ENCODE peak calls at places on chromosomes 13 and 19, in five cellular contexts. One of them, this sample, is unnamed. For H3K79me2, the result is how much of the 10 kb centered on the place peaks cover.

GRCh38 chr19:48900477-48901452 is 653 bp downstream of the NUCB1 start:
- DNase-seq in mesendoderm: peak
- DNase-seq in OCI-LY7: peak
- DNase-seq in fibroblast of lung: peak
- DNase-seq in PC-3: peak
- DNase-seq in this sample: peak

GRCh38 chr13:36979361-36980040 is 19.6 kb downstream of the ALG5 start:
- DNase-seq in OCI-LY7: no peak
- DNase-seq in mesendoderm: no peak
- DNase-seq in PC-3: no peak
- DNase-seq in fibroblast of lung: peak
- DNase-seq in this sample: no peak

GRCh38 chr19:4328243-4328990 is 10.2 kb downstream of the STAP2 start:
- DNase-seq in OCI-LY7: peak
- DNase-seq in fibroblast of lung: peak
- DNase-seq in PC-3: no peak
- DNase-seq in mesendoderm: peak
- DNase-seq in this sample: no peak

GRCh38 chr13:102968572-102969228 is 97.5 kb downstream of the SLC10A2 start:
- DNase-seq in fibroblast of lung: no peak
- DNase-seq in mesendoderm: no peak
- DNase-seq in OCI-LY7: no peak
- DNase-seq in PC-3: no peak
- DNase-seq in this sample: no peak

GRCh38 chr19:10246511-10246910 is 5.5 kb upstream of the MRPL4 start:
- DNase-seq in fibroblast of lung: no peak
- DNase-seq in PC-3: no peak
- DNase-seq in mesendoderm: no peak
- DNase-seq in OCI-LY7: peak
- DNase-seq in this sample: no peak

GRCh38 chr19:47110521-47111080 is 3.0 kb downstream of the ZC3H4 start:
- DNase-seq in PC-3: peak
- DNase-seq in fibroblast of lung: no peak
- DNase-seq in OCI-LY7: peak
- DNase-seq in mesendoderm: peak
- DNase-seq in this sample: no peak

GRCh38 chr19:9406798-9407352 is 28.5 kb downstream of the ZNF266 start:
- DNase-seq in OCI-LY7: no peak
- DNase-seq in mesendoderm: no peak
- DNase-seq in PC-3: no peak
- DNase-seq in fibroblast of lung: peak
- DNase-seq in this sample: peak

GRCh38 chr13:45121421-45121820 is 1.1 kb downstream of the GTF2F2 start:
- DNase-seq in fibroblast of lung: peak
- DNase-seq in mesendoderm: peak
- DNase-seq in PC-3: peak
- DNase-seq in OCI-LY7: peak
- DNase-seq in this sample: no peak

GRCh38 chr19:4414144-4414799 is 11.8 kb downstream of the CHAF1A start:
- DNase-seq in mesendoderm: no peak
- DNase-seq in OCI-LY7: no peak
- DNase-seq in fibroblast of lung: peak
- DNase-seq in PC-3: peak
- DNase-seq in this sample: no peak

GRCh38 chr19:45999653-46000121 is 4.4 kb downstream of the CCDC61 start:
- DNase-seq in OCI-LY7: no peak
- DNase-seq in PC-3: no peak
- DNase-seq in fibroblast of lung: peak
- DNase-seq in mesendoderm: peak
- DNase-seq in this sample: no peak

GRCh38 chr19:50414850-50415660 is 3.7 kb upstream of the SPIB start:
- DNase-seq in PC-3: peak
- DNase-seq in fibroblast of lung: peak
- DNase-seq in mesendoderm: peak
- DNase-seq in OCI-LY7: peak
- DNase-seq in this sample: peak

GRCh38 chr13:72536668-72537399 is 190.6 kb downstream of the MZT1 start:
- DNase-seq in fibroblast of lung: peak
- DNase-seq in mesendoderm: no peak
- DNase-seq in OCI-LY7: no peak
- DNase-seq in PC-3: no peak
- DNase-seq in this sample: no peak

GRCh38 chr19:11489378-11489777 is 8.5 kb upstream of the ELAVL3 start:
- DNase-seq in mesendoderm: no peak
- DNase-seq in PC-3: no peak
- DNase-seq in OCI-LY7: no peak
- DNase-seq in fibroblast of lung: no peak
- DNase-seq in this sample: no peak

GRCh38 chr19:51607920-51608562 is 22.2 kb downstream of the SIGLEC5 start:
- DNase-seq in mesendoderm: peak
- DNase-seq in OCI-LY7: peak
- DNase-seq in fibroblast of lung: peak
- DNase-seq in PC-3: peak
- DNase-seq in this sample: peak

GRCh38 chr19:11421607-11422098 is 2.5 kb upstream of the RGL3 start:
- DNase-seq in OCI-LY7: peak
- DNase-seq in fibroblast of lung: no peak
- DNase-seq in mesendoderm: peak
- DNase-seq in PC-3: no peak
- DNase-seq in this sample: no peak

GRCh38 chr13:33550885-33551284 is 265.3 kb upstream of the STARD13 start:
- DNase-seq in mesendoderm: no peak
- DNase-seq in fibroblast of lung: no peak
- DNase-seq in OCI-LY7: no peak
- DNase-seq in PC-3: no peak
- DNase-seq in this sample: no peak

GRCh38 chr19:18710986-18711751 is 27.7 kb downstream of the CRTC1 start:
- DNase-seq in OCI-LY7: no peak
- DNase-seq in fibroblast of lung: peak
- DNase-seq in mesendoderm: no peak
- DNase-seq in PC-3: no peak
- DNase-seq in this sample: no peak

GRCh38 chr19:42333018-42333417 is 7.6 kb downstream of the MEGF8 start:
- DNase-seq in fibroblast of lung: no peak
- DNase-seq in OCI-LY7: no peak
- DNase-seq in mesendoderm: no peak
- DNase-seq in PC-3: no peak
- DNase-seq in this sample: no peak

GRCh38 chr13:50732712-50733111 is 110.8 kb downstream of the DLEU7 start:
- DNase-seq in fibroblast of lung: peak
- DNase-seq in OCI-LY7: no peak
- DNase-seq in PC-3: no peak
- DNase-seq in mesendoderm: no peak
- DNase-seq in this sample: peak

GRCh38 chr13:48990900-48991299 is 15.2 kb downstream of the FNDC3A start:
- DNase-seq in OCI-LY7: no peak
- DNase-seq in fibroblast of lung: no peak
- DNase-seq in mesendoderm: no peak
- DNase-seq in PC-3: no peak
- DNase-seq in this sample: no peak
- H3K79me2 ChIP-seq in OCI-LY7: half or more
- H3K79me2 ChIP-seq in fibroblast of lung: under half
- H3K79me2 ChIP-seq in mesendoderm: under half
- H3K79me2 ChIP-seq in PC-3: under half
- H3K79me2 ChIP-seq in this sample: under half

GRCh38 chr13:112918746-112919145 is 50.3 kb upstream of the MCF2L start:
- DNase-seq in OCI-LY7: no peak
- DNase-seq in fibroblast of lung: no peak
- DNase-seq in PC-3: no peak
- DNase-seq in mesendoderm: no peak
- DNase-seq in this sample: no peak

GRCh38 chr13:112912726-112913440 is 56.1 kb upstream of the MCF2L start:
- DNase-seq in OCI-LY7: no peak
- DNase-seq in mesendoderm: no peak
- DNase-seq in PC-3: no peak
- DNase-seq in fibroblast of lung: no peak
- DNase-seq in this sample: no peak

GRCh38 chr13:112916296-112916695 is 52.7 kb upstream of the MCF2L start:
- DNase-seq in PC-3: no peak
- DNase-seq in mesendoderm: no peak
- DNase-seq in OCI-LY7: no peak
- DNase-seq in fibroblast of lung: no peak
- DNase-seq in this sample: no peak

GRCh38 chr13:112917056-112917664 is 51.9 kb upstream of the MCF2L start:
- DNase-seq in PC-3: no peak
- DNase-seq in OCI-LY7: no peak
- DNase-seq in fibroblast of lung: no peak
- DNase-seq in mesendoderm: no peak
- DNase-seq in this sample: no peak

DNA sequence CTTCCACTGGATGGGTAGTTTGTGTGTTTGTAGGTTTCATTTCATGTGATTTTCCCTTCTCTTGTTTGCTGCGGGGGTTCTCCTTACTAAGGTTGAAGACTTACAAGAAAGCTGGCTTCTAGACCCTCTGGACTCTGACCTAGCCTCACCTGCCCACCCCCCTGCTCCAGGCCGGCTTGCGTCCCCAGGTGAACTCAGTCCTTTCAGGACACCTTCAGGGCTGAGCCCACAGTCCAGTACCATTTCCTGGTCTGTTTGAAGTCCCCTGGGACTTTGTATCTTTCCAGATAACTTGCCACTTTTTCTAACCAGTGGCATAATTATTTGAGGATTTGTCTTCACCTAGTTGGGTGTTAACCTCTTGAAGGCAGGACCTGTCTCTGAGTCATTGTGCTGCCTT is 51.3 kb upstream of the MCF2L start:
- DNase-seq in fibroblast of lung: no peak
- DNase-seq in PC-3: no peak
- DNase-seq in OCI-LY7: no peak
- DNase-seq in mesendoderm: no peak
- DNase-seq in this sample: no peak
- H3K79me2 ChIP-seq in fibroblast of lung: under half
- H3K79me2 ChIP-seq in PC-3: under half
- H3K79me2 ChIP-seq in OCI-LY7: under half
- H3K79me2 ChIP-seq in mesendoderm: under half
- H3K79me2 ChIP-seq in this sample: under half

GRCh38 chr13:67223024-67223423 is 7.1 kb downstream of the PCDH9 start:
- DNase-seq in mesendoderm: no peak
- DNase-seq in OCI-LY7: no peak
- DNase-seq in PC-3: peak
- DNase-seq in fibroblast of lung: peak
- DNase-seq in this sample: no peak

GRCh38 chr13:67223742-67224141 is 6.4 kb downstream of the PCDH9 start:
- DNase-seq in fibroblast of lung: peak
- DNase-seq in PC-3: peak
- DNase-seq in OCI-LY7: no peak
- DNase-seq in mesendoderm: no peak
- DNase-seq in this sample: no peak

GRCh38 chr13:67217914-67218313 is 12.2 kb downstream of the PCDH9 start:
- DNase-seq in fibroblast of lung: no peak
- DNase-seq in OCI-LY7: no peak
- DNase-seq in PC-3: no peak
- DNase-seq in mesendoderm: no peak
- DNase-seq in this sample: no peak

GRCh38 chr13:67221630-67222226 is 8.4 kb downstream of the PCDH9 start:
- DNase-seq in OCI-LY7: peak
- DNase-seq in mesendoderm: no peak
- DNase-seq in fibroblast of lung: no peak
- DNase-seq in PC-3: no peak
- DNase-seq in this sample: no peak

DNA sequence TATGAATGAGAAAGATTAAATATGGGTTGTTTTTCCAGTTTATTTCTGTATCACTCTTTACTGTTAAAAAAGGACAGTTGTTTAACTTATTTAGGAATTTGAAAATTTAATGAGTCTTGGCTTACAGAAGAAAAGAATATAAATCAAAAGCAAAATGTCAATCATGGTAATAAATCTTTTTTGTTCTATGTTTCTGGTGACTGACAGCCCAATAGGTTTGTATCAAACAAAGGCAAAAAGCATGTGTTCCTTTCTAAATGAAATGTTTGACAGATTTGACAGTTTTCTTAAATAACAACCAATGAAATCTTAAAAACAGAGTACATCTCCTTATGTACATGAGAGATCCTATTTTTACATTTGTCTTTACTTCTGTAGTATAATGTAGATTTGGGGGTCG is 11.0 kb downstream of the PCDH9 start:
- DNase-seq in PC-3: no peak
- DNase-seq in mesendoderm: no peak
- DNase-seq in OCI-LY7: no peak
- DNase-seq in fibroblast of lung: no peak
- DNase-seq in this sample: no peak
- H3K79me2 ChIP-seq in PC-3: under half
- H3K79me2 ChIP-seq in mesendoderm: under half
- H3K79me2 ChIP-seq in OCI-LY7: half or more
- H3K79me2 ChIP-seq in fibroblast of lung: under half
- H3K79me2 ChIP-seq in this sample: under half

DNA sequence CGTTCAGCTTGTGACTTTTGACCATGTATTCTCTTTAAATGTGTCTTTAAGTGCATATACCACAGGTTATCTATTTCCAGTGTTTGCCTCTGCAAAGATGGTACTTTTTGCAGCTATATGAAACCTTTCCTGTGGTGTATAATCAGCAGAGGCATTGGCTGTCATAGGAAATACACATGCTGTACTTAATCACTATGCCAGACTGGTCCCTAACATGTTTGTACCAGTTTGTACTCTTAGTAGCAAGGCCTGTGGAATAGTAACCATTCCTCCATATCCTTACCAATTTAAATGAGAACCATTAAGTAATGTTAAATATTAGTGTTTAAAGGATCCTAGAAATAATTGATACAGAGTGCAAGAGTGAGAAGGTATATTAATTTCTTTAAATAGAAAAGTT is 69.8 kb downstream of the CDK8 start:
- DNase-seq in fibroblast of lung: no peak
- DNase-seq in mesendoderm: no peak
- DNase-seq in PC-3: no peak
- DNase-seq in OCI-LY7: no peak
- DNase-seq in this sample: no peak
- H3K79me2 ChIP-seq in fibroblast of lung: under half
- H3K79me2 ChIP-seq in mesendoderm: under half
- H3K79me2 ChIP-seq in PC-3: under half
- H3K79me2 ChIP-seq in OCI-LY7: under half
- H3K79me2 ChIP-seq in this sample: under half

DNA sequence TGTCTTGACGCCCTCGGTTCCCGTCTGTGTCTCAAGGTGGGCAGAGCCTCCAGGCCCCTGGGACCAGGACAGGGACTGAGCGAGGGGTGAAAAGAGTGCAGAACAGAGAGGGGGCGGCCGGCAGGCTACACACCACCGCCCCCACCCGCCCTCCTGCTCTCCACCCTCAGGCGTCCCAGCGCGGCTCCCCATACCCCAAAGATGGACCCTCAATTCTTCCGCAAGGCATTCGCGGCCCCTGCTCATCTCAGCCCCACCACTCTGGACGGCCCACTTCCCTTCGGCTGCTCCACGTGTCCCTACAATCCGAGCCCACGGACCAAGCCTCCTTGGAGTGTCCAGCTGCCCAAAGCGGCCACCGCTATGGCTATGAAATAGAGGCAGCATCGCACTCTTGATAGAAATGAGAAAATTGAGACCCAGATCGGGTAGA is 1.8 kb downstream of the KLF16 start:
- DNase-seq in OCI-LY7: no peak
- DNase-seq in fibroblast of lung: no peak
- DNase-seq in mesendoderm: no peak
- DNase-seq in PC-3: no peak
- DNase-seq in this sample: no peak
- H3K79me2 ChIP-seq in OCI-LY7: half or more
- H3K79me2 ChIP-seq in fibroblast of lung: half or more
- H3K79me2 ChIP-seq in mesendoderm: half or more
- H3K79me2 ChIP-seq in PC-3: half or more
- H3K79me2 ChIP-seq in this sample: half or more

GRCh38 chr13:32527151-32527550 is 11.4 kb downstream of the N4BP2L2 start:
- DNase-seq in PC-3: no peak
- DNase-seq in fibroblast of lung: no peak
- DNase-seq in OCI-LY7: no peak
- DNase-seq in mesendoderm: no peak
- DNase-seq in this sample: no peak
- H3K79me2 ChIP-seq in PC-3: half or more
- H3K79me2 ChIP-seq in fibroblast of lung: under half
- H3K79me2 ChIP-seq in OCI-LY7: under half
- H3K79me2 ChIP-seq in mesendoderm: under half
- H3K79me2 ChIP-seq in this sample: half or more

This sample was measured in PC-9.